ENCODE peak calls at places on chromosomes 5 and 9, in eight cellular contexts. O is nephron progenitor cell; E is neural crest cell; B is stimulated activated CD4-positive, alpha-beta T cell treated with anti-CD3 and anti-CD28 coated beads, Interleukin-12 subunit alpha, Interleukin-12 subunit beta, amount 100 ng/mL, for 48 hours; X is BE2C; D is T-helper 2 cell; A is AG09309; Y is Right ventricle myocardium superior. P is an unnamed sample.
A peak's percentile ranks its signal among the peaks of the same experiment; 100 is the strongest.

GRCh38 chr5:143913008-143913752 is 101.2 kb downstream of the HMHB1 start:
- DNase-seq in Y (no peak), A (peak; percentile 49), B (no peak), O (no peak), E (no peak), D (no peak), X (no peak), P (no peak)

GRCh38 chr5:149747833-149748366 is 17.8 kb downstream of the PPARGC1B start:
- DNase-seq in O (no peak), Y (no peak), A (no peak), B (no peak), E (no peak), D (no peak), X (no peak), P (no peak)

GRCh38 chr9:114718801-114719221 is 36.8 kb upstream of the TEX48 start:
- DNase-seq in Y (no peak), X (no peak), D (peak; percentile 68), O (no peak), B (peak; percentile 94), E (no peak), A (no peak), P (no peak)

GRCh38 chr5:160852049-160852448 is at the start of gene ATP10B:
- DNase-seq in X (no peak), O (no peak), D (no peak), Y (no peak), B (no peak), E (no peak), A (no peak), P (no peak)

GRCh38 chr9:138049085-138049778 is 171.7 kb downstream of the CACNA1B start:
- DNase-seq in B (no peak), A (no peak), D (no peak), Y (no peak), X (no peak), O (no peak), E (no peak), P (no peak)

GRCh38 chr9:109319631-109320233 is 1.1 kb downstream of the EPB41L4B start:
- DNase-seq in A (no peak), B (no peak), E (no peak), O (peak; percentile 44), Y (no peak), D (no peak), X (peak; percentile 12), P (no peak)

GRCh38 chr5:114839360-114839759 is 330.3 kb downstream of the TRIM36 start:
- DNase-seq in O (no peak), Y (no peak), X (no peak), D (no peak), B (no peak), E (no peak), A (no peak), P (no peak)

GRCh38 chr9:37212435-37212834 is 92.1 kb downstream of the ZCCHC7 start:
- DNase-seq in A (no peak), B (no peak), E (no peak), O (no peak), X (no peak), D (no peak), Y (no peak), P (no peak)

GRCh38 chr5:149415245-149415967 is 36.3 kb upstream of the IL17B start:
- DNase-seq in Y (no peak), X (no peak), D (no peak), A (no peak), E (no peak), O (no peak), B (no peak), P (no peak)

GRCh38 chr5:113061851-113062631 is 85.4 kb downstream of the DCP2 start:
- DNase-seq in O (no peak), A (peak; percentile 64), D (no peak), X (no peak), B (no peak), Y (no peak), E (no peak), P (no peak)

GRCh38 chr9:115264333-115264732 is 146.4 kb upstream of the TNC start:
- DNase-seq in Y (no peak), D (no peak), E (no peak), A (no peak), O (no peak), X (no peak), B (no peak), P (no peak)

GRCh38 chr9:107587175-107587963 is 97.8 kb upstream of the KLF4 start:
- DNase-seq in A (no peak), X (no peak), Y (peak; percentile 73), E (no peak), D (no peak), B (no peak), O (no peak), P (no peak)

GRCh38 chr9:109439378-109440116 is 58.6 kb downstream of the PTPN3 start:
- DNase-seq in E (no peak), D (no peak), A (no peak), B (no peak), Y (no peak), O (no peak), X (no peak), P (no peak)

GRCh38 chr9:76516350-76516749 is 57.4 kb downstream of the GCNT1 start:
- DNase-seq in A (no peak), O (no peak), D (peak; percentile 4), Y (no peak), E (no peak), B (no peak), X (peak; percentile 13), P (no peak)

GRCh38 chr5:77498952-77499351 is 6.8 kb upstream of the WDR41 start:
- DNase-seq in B (no peak), X (no peak), Y (no peak), O (no peak), D (no peak), E (no peak), A (no peak), P (no peak)

GRCh38 chr5:17169507-17169906 is 47.9 kb upstream of the BASP1 start:
- DNase-seq in E (no peak), Y (no peak), O (no peak), A (no peak), X (no peak), B (no peak), D (no peak), P (no peak)

GRCh38 chr9:38768351-38768761 is 48.4 kb upstream of the FAM240B start:
- DNase-seq in B (no peak), X (no peak), Y (no peak), A (no peak), O (no peak), E (no peak), D (no peak), P (no peak)

GRCh38 chr5:151072234-151073025 is 8.4 kb downstream of the TNIP1 start:
- DNase-seq in A (no peak), Y (no peak), D (no peak), B (no peak), O (no peak), E (no peak), X (no peak), P (no peak)

GRCh38 chr5:149651686-149652085 is 70.4 kb downstream of the ARHGEF37 start:
- DNase-seq in Y (no peak), X (no peak), O (no peak), D (no peak), B (no peak), A (no peak), E (no peak), P (no peak)

GRCh38 chr9:99178912-99179872 is 42.5 kb downstream of the ALG2 start:
- DNase-seq in O (no peak), Y (no peak), X (no peak), E (no peak), A (no peak), B (no peak), D (no peak), P (no peak)

GRCh38 chr9:123929177-123929869 is 603 bp downstream of the DENND1A start:
- DNase-seq in O (no peak), D (peak; percentile 7), E (no peak), X (no peak), Y (no peak), A (no peak), B (no peak), P (no peak)

GRCh38 chr9:99034149-99034548 is 70.8 kb upstream of the TGFBR1 start:
- DNase-seq in B (no peak), O (no peak), E (no peak), X (no peak), Y (no peak), A (no peak), D (no peak), P (no peak)

GRCh38 chr5:33310471-33310870 is 130.3 kb upstream of the TARS1 start:
- DNase-seq in B (no peak), E (no peak), D (no peak), Y (no peak), O (no peak), A (peak; percentile 86), X (no peak), P (no peak)